ENCODE peak calls at places on chromosomes 11 and 22, in nine cellular contexts. W is spleen, Q is adrenal gland, A is Peyer's patch, L is tibial nerve, U is vagina, E is endothelial cell of umbilical vein, G is heart left ventricle, B is breast epithelium. P is an unnamed sample. For H3K36me3, the result is how much of the 10 kb centered on the place peaks cover.

GRCh38 chr11:12680246-12680939 is 6.2 kb downstream of the TEAD1 start:
- DNase-seq in E (no peak), U (no peak), L (peak), B (peak), W (no peak), Q (peak), A (peak), G (peak), P (peak)

GRCh38 chr11:125082611-125083311 is 19.7 kb downstream of the SLC37A2 start:
- DNase-seq in A (no peak), L (no peak), E (peak), B (no peak), G (no peak), W (no peak), U (peak), Q (peak), P (no peak)

GRCh38 chr11:37110383-37110782 is 512.3 kb upstream of the RAG2 start:
- DNase-seq in U (no peak), G (no peak), W (no peak), A (no peak), E (no peak), L (no peak), B (no peak), Q (peak), P (no peak)

GRCh38 chr11:134393638-134394037 is 18.4 kb downstream of the B3GAT1 start:
- DNase-seq in G (no peak), W (no peak), A (no peak), B (no peak), E (no peak), L (no peak), U (no peak), Q (peak), P (no peak)

GRCh38 chr11:72574534-72575460 is 99.4 kb downstream of the PDE2A start:
- DNase-seq in B (no peak), U (no peak), W (peak), G (no peak), Q (peak), E (no peak), A (no peak), L (no peak), P (no peak)

GRCh38 chr11:29334781-29335140 is 682.1 kb downstream of the KCNA4 start:
- DNase-seq in U (no peak), A (no peak), Q (no peak), L (no peak), B (no peak), E (no peak), G (no peak), W (no peak), P (no peak)

GRCh38 chr22:20273720-20274119 is 5.6 kb upstream of the RTN4R start:
- DNase-seq in B (no peak), W (no peak), U (no peak), G (no peak), Q (no peak), E (no peak), A (no peak), L (no peak), P (no peak)

GRCh38 chr11:10604340-10604748 is 35.9 kb upstream of the LYVE1 start:
- DNase-seq in L (peak), W (no peak), E (peak), Q (peak), A (no peak), B (no peak), G (no peak), U (no peak), P (peak)

GRCh38 chr22:25712661-25713400 is 29.2 kb upstream of the MYO18B start:
- DNase-seq in L (no peak), B (no peak), G (no peak), W (no peak), U (no peak), A (no peak), E (no peak), Q (no peak), P (no peak)

GRCh38 chr11:1167751-1168231 is 10.0 kb downstream of the MUC5AC start:
- DNase-seq in E (no peak), W (peak), L (no peak), B (no peak), G (no peak), A (no peak), U (no peak), Q (no peak), P (no peak)

GRCh38 chr11:93710239-93710638 is 31.1 kb downstream of the TAF1D start:
- DNase-seq in G (no peak), L (no peak), E (no peak), Q (no peak), W (no peak), B (no peak), A (no peak), U (no peak), P (no peak)

GRCh38 chr22:46062232-46062615 is 85.3 kb upstream of the WNT7B start:
- DNase-seq in L (no peak), E (no peak), G (no peak), B (no peak), W (no peak), A (no peak), Q (peak), U (no peak), P (no peak)

GRCh38 chr11:68684385-68685356 is at the start of gene GAL:
- DNase-seq in E (no peak), A (no peak), L (no peak), B (no peak), U (no peak), Q (no peak), W (no peak), G (no peak), P (no peak)

GRCh38 chr11:70367071-70367470 is 31.3 kb upstream of the CTTN start:
- DNase-seq in G (no peak), L (no peak), B (no peak), Q (peak), U (no peak), W (no peak), A (no peak), E (peak), P (no peak)

DNA sequence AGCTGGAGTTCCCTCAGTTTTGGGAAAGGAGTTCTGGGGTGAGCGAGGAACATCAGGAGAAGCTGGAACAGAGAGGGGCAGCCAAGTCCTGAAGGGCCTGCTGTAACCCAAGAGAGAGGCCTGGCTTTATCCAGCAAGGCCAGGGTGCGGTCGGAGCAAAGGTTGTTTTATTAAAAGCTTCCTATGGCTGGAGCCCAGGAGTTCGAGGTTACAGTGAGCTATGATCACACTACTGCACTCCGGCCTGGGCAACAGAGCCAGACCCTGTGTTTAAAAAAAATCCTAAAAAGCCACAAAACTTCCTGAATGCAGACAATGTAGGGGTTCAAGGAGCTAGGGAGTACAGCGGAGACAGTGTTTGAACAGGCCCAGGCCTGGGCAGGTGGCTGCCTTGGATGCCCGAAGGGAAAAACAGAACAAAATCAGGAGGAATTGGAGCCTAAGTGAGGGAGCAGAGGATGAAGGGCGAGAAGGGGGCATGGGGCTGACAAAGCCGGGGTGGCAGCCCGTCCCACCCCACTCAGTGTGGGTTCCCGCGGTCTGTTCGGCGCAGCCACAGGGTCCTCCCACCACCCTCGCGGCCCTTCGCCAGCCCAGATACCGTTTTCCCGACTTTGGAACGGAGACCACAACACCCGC is 22.1 kb upstream of the MALAT1 start:
- DNase-seq in W (no peak), A (no peak), E (peak), G (no peak), Q (no peak), B (no peak), U (no peak), L (no peak), P (no peak)
- TF ChIP-seq POLR2A in W (no peak), A (peak), E (peak), G (no peak), Q (no peak), B (no peak), U (no peak), L (no peak), P (no peak)

GRCh38 chr22:29683536-29683935 is 36.3 kb upstream of the CABP7 start:
- DNase-seq in G (no peak), L (no peak), W (no peak), B (no peak), Q (no peak), A (no peak), E (no peak), U (no peak), P (no peak)
- H3K36me3 ChIP-seq in G (half or more), L (half or more), W (under half), B (under half), Q (under half), A (under half), E (under half), U (under half), P (under half)

GRCh38 chr11:65134240-65134951 is at the start of gene SYVN1:
- DNase-seq in G (peak), B (peak), U (no peak), E (peak), A (peak), Q (peak), W (peak), L (peak), P (peak)
- TF ChIP-seq POLR2A in G (peak), B (peak), U (peak), E (peak), A (peak), Q (peak), W (peak), L (peak), P (peak)

DNA sequence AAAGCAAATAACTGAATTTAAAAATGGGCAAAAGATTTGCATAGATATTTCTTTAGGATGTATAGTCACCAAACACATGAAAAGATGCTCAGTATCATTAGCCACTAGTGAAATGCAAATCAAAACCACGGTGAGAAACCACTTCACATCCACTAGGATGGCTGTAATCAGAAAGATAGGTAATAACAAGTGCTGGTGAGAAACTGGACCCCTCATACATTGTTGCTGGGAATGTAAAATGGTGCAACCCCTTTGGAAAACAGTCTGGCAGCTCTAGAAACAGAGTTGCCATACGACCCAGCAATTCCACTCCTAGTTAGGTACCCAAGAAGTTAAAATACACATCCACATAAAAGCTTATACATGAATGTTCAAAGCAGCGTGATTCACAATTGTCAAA is 16.3 kb downstream of the RPUSD4 start:
- DNase-seq in E (no peak), W (no peak), U (no peak), L (no peak), Q (no peak), B (no peak), A (no peak), G (no peak), P (no peak)
- H3K36me3 ChIP-seq in E (under half), W (under half), U (under half), L (half or more), Q (under half), B (under half), A (under half), G (half or more), P (under half)

GRCh38 chr22:39361495-39361894 is 11.7 kb downstream of the SYNGR1 start:
- DNase-seq in B (no peak), Q (no peak), L (no peak), W (no peak), E (no peak), A (no peak), U (no peak), G (no peak), P (no peak)

GRCh38 chr22:39359659-39360195 is 9.9 kb downstream of the SYNGR1 start:
- DNase-seq in U (no peak), Q (no peak), W (no peak), L (no peak), E (no peak), G (no peak), A (no peak), B (no peak), P (no peak)

GRCh38 chr22:39360674-39361413 is 11.1 kb downstream of the SYNGR1 start:
- DNase-seq in A (no peak), Q (no peak), L (no peak), B (peak), E (no peak), G (no peak), W (no peak), U (no peak), P (no peak)

GRCh38 chr22:39362271-39362670 is 12.5 kb downstream of the SYNGR1 start:
- DNase-seq in Q (no peak), B (no peak), U (no peak), W (no peak), G (no peak), A (no peak), L (no peak), E (no peak), P (no peak)

GRCh38 chr22:39360242-39360641 is 10.5 kb downstream of the SYNGR1 start:
- DNase-seq in U (peak), E (no peak), W (no peak), L (no peak), B (no peak), Q (no peak), G (no peak), A (no peak), P (no peak)
- TF ChIP-seq POLR2A in U (no peak), E (no peak), W (no peak), L (no peak), B (no peak), Q (no peak), G (no peak), A (no peak), P (no peak)